ENCODE peak calls at places on chromosomes 3 and 15, in ten cellular contexts. H is adrenal gland; T is ovary; S is uterus; D is astrocyte; C is stomach; E is heart left ventricle; G is CD4-positive, alpha-beta T cell; N is H1; O is endodermal cell. J is an unnamed sample.

GRCh38 chr3:39189648-39190269 is 2.6 kb downstream of the XIRP1 start:
- DNase-seq in C (peak; percentile 79), G (peak; percentile 44), T (peak; percentile 56), D (peak; percentile 36), N (no peak), H (peak; percentile 82), O (peak; percentile 91), E (peak; percentile 69), S (peak; percentile 66), J (peak; percentile 74)

GRCh38 chr3:80331768-80332167 is 564.0 kb upstream of the ROBO1 start:
- DNase-seq in S (no peak), C (no peak), G (no peak), N (no peak), E (no peak), H (no peak), T (no peak), O (no peak), D (no peak), J (no peak)

GRCh38 chr3:71692139-71692538 is 33.1 kb downstream of the EIF4E3 start:
- DNase-seq in G (no peak), C (no peak), H (no peak), E (no peak), N (no peak), D (no peak), T (no peak), O (no peak), S (no peak), J (no peak)

GRCh38 chr3:126364130-126364695 is 7.0 kb upstream of the KLF15 start:
- DNase-seq in C (no peak), S (no peak), D (no peak), G (no peak), O (no peak), H (no peak), E (no peak), T (no peak), N (no peak), J (peak; percentile 32)

GRCh38 chr3:153397806-153398205 is 235.8 kb downstream of the RAP2B start:
- DNase-seq in H (no peak), N (no peak), O (no peak), G (no peak), T (no peak), C (no peak), E (no peak), S (no peak), D (no peak), J (no peak)

GRCh38 chr3:58991623-58992022 is 58.2 kb downstream of the CFAP20DC start:
- DNase-seq in O (peak; percentile 61), E (no peak), C (no peak), S (no peak), T (no peak), G (no peak), N (no peak), H (no peak), D (no peak), J (no peak)

GRCh38 chr3:171851685-171852084 is 8.5 kb downstream of the TMEM212 start:
- DNase-seq in E (no peak), H (no peak), N (no peak), T (no peak), O (no peak), C (no peak), G (no peak), D (peak; percentile 87), S (no peak), J (no peak)

GRCh38 chr15:74614744-74615312 is 808 bp upstream of the CLK3 start:
- DNase-seq in N (no peak), O (no peak), S (no peak), H (peak; percentile 86), C (peak; percentile 84), T (peak; percentile 87), G (peak; percentile 85), D (peak; percentile 46), E (peak; percentile 88), J (peak; percentile 95)

GRCh38 chr3:31004025-31004678 is 109.7 kb upstream of the GADL1 start:
- DNase-seq in E (no peak), G (no peak), O (no peak), T (no peak), N (no peak), C (no peak), D (peak; percentile 98), S (no peak), H (no peak), J (no peak)

GRCh38 chr3:32733631-32734229 is 48.7 kb downstream of the CNOT10 start:
- DNase-seq in T (no peak), G (no peak), E (no peak), S (no peak), D (peak; percentile 19), C (no peak), O (no peak), N (no peak), H (no peak), J (no peak)

GRCh38 chr3:135756016-135756695 is 209.4 kb upstream of the PPP2R3A start:
- DNase-seq in D (no peak), T (no peak), N (no peak), S (no peak), G (no peak), O (no peak), C (no peak), H (no peak), E (no peak), J (no peak)

GRCh38 chr15:72907733-72908132 is 124.2 kb upstream of the ADPGK start:
- DNase-seq in T (peak; percentile 61), N (no peak), E (peak; percentile 50), G (no peak), O (no peak), D (no peak), C (no peak), S (no peak), H (peak; percentile 25), J (no peak)

GRCh38 chr3:33884204-33884561 is 85.8 kb downstream of the PDCD6IP start:
- DNase-seq in C (no peak), H (no peak), S (no peak), E (no peak), D (no peak), O (peak; percentile 68), G (no peak), N (no peak), T (no peak), J (no peak)
- TF ChIP-seq CTCF in C (no peak), H (no peak), S (peak; percentile 38), E (no peak), D (peak; percentile 20), O (peak; percentile 45), G (no peak), N (peak; percentile 18), T (no peak), J (no peak)

GRCh38 chr3:160447544-160447943 is 2.0 kb downstream of the TRIM59 start:
- DNase-seq in H (no peak), N (no peak), C (no peak), G (no peak), D (peak; percentile 36), T (no peak), S (no peak), E (no peak), O (no peak), J (no peak)

GRCh38 chr3:160448845-160449659 is 534 bp downstream of the TRIM59 start:
- DNase-seq in D (peak; percentile 27), H (no peak), S (no peak), N (no peak), E (peak; percentile 30), G (no peak), O (no peak), C (no peak), T (no peak), J (no peak)

GRCh38 chr3:160449660-160450598 is at the start of gene TRIM59:
- DNase-seq in T (peak; percentile 81), S (peak; percentile 85), E (peak; percentile 82), O (peak; percentile 99), G (peak; percentile 96), H (peak; percentile 90), N (peak; percentile 97), C (peak; percentile 94), D (peak; percentile 94), J (peak; percentile 70)

GRCh38 chr3:160451602-160452001 is 2.0 kb upstream of the TRIM59 start:
- DNase-seq in G (no peak), H (no peak), E (no peak), O (no peak), N (no peak), S (no peak), C (no peak), T (no peak), D (no peak), J (no peak)

DNA sequence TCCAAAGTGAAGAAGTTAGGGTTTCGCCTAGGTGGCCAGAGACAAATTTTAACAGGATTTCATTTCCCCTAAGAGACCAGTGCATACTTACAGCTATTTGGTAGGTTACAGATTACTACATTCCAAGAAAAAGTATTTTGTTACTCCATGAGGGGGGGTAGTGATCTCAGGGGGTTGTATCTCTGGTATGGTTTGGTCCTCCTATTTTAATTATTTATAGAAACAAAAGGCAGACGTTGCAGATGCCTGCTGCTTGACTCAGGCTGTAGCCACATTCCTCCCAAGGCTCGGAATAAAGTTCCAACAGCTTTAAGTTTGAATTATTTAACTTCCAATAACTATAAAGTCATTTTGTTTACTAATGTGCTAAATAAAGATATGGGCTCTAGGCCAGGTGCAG is 1.3 kb upstream of the TRIM59 start:
- DNase-seq in N (no peak), S (no peak), G (no peak), E (no peak), H (no peak), T (no peak), D (peak; percentile 90), O (no peak), C (no peak), J (no peak)
- H3K27ac ChIP-seq in N (peak overlapping the region; percentile 95), S (no peak overlapping the region), G (no peak overlapping the region), E (no peak overlapping the region), H (no peak overlapping the region), T (no peak overlapping the region), D (peak overlapping the region; percentile 90), O (no peak overlapping the region), C (no peak overlapping the region), J (no peak overlapping the region)

DNA sequence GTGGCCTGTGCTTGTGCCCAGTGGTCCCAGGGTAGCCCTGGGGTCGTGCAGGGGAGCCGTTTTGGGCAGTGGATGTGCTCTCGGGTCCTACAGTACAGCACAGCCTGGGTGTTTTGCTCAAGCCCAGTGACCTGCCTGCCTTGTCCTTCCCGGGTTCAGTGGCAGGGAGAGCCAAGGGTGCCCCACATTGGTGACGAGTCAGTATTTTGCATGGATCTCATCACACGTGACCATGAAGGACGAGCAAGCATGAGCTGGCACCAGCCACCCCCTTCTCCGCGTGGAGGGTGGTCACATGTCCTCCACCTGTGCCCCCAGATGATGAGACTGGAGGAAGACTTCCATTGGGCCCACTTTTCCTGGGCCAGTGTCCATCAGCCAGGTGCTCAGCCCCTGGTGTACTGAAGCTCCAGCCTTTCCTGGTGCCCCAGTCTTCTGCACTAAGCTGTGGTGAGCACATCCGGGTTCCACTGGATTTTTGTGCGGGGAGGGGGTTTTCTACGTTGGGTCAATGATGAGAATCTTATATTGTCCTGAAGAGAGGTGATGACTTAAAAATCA is 197.5 kb downstream of the UBE3A start:
- DNase-seq in G (no peak), S (peak; percentile 5), C (no peak), H (no peak), D (no peak), O (no peak), N (no peak), E (no peak), T (peak; percentile 3), J (peak; percentile 44)
- H3K9me3 ChIP-seq in G (no peaks in the 10 kb centered on the region), S (no peaks in the 10 kb centered on the region), C (peaks cover 50% of the 10 kb centered on the region), H (no peaks in the 10 kb centered on the region), D (peaks cover 34% of the 10 kb centered on the region), O (no peaks in the 10 kb centered on the region), N (peaks cover 98% of the 10 kb centered on the region), E (no peaks in the 10 kb centered on the region), T (no peaks in the 10 kb centered on the region), J (peaks cover 37% of the 10 kb centered on the region)

DNA sequence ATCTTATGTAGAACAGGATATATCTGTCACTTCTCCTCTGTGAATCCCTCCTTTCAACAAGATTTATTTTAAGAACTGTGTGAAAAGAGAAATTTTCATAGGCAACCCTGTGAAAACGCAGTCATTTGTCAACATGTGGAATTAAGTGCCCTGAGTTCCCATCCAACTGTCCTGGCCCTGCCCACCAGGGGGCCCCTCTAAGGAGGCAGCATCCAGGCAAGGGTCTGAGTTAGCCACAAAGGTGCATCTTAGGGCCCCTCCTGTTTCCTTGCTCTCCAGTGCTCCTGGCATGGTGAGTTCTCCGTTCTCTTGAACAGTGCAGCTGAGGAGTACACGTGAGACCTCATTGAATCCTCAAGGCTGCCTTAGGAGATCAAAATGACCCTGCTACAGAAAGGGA is 76.7 kb upstream of the CHRNA7 start:
- DNase-seq in O (peak; percentile 77), H (no peak), E (no peak), D (no peak), N (no peak), T (no peak), C (no peak), G (no peak), S (no peak), J (no peak)
- TF ChIP-seq CTCF in O (peak; percentile 70), H (no peak), E (no peak), D (no peak), N (peak; percentile 37), T (no peak), C (no peak), G (no peak), S (no peak), J (no peak)

J was measured in tibial artery.